ENCODE peak calls at places on chromosomes 12 and 14, in four cellular contexts. C, F, J and A are unnamed samples.

GRCh38 chr14:72142328-72142727 is 210.1 kb downstream of the RGS6 start:
- DNase-seq in C (no peak), F (no peak), J (no peak), A (no peak)

GRCh38 chr12:100186071-100186470 is 14.5 kb upstream of the ACTR6 start:
- DNase-seq in C (no peak), F (no peak), J (no peak), A (no peak)

GRCh38 chr14:73717998-73718741 is 4.0 kb upstream of the PNMA1 start:
- DNase-seq in C (no peak), F (no peak), J (no peak), A (no peak)

GRCh38 chr12:62737615-62738014 is 197.3 kb downstream of the PPM1H start:
- DNase-seq in C (no peak), F (no peak), J (no peak), A (no peak)

GRCh38 chr12:27272375-27273028 is 28.4 kb downstream of the STK38L start:
- DNase-seq in C (no peak), F (no peak), J (no peak), A (no peak)

GRCh38 chr12:124663206-124663605 is 95.8 kb upstream of the NCOR2 start:
- DNase-seq in C (no peak), F (no peak), J (no peak), A (no peak)

GRCh38 chr12:47396902-47397663 is 308.7 kb downstream of the RPAP3 start:
- DNase-seq in C (no peak), F (no peak), J (no peak), A (no peak)

GRCh38 chr14:96588410-96589249 is 86.4 kb downstream of the PAPOLA start:
- DNase-seq in C (no peak), F (no peak), J (no peak), A (no peak)

GRCh38 chr12:131892711-131893604 is 1.5 kb upstream of the ULK1 start:
- DNase-seq in C (no peak), F (no peak), J (no peak), A (peak; percentile 39)

GRCh38 chr14:52318057-52318456 is 3.9 kb downstream of the PTGER2 start:
- DNase-seq in C (no peak), F (no peak), J (no peak), A (no peak)

GRCh38 chr12:77032406-77032805 is 33.0 kb downstream of the E2F7 start:
- DNase-seq in C (no peak), F (peak; percentile 41), J (no peak), A (peak; percentile 65)

GRCh38 chr12:42213023-42213422 is 25.0 kb downstream of the YAF2 start:
- DNase-seq in C (no peak), F (peak; percentile 47), J (no peak), A (peak; percentile 72)

GRCh38 chr14:84975503-84975902 is 554.4 kb upstream of the FLRT2 start:
- DNase-seq in C (no peak), F (no peak), J (no peak), A (no peak)